ENCODE peak calls at places on chromosomes 16 and 17, in four cellular contexts. F is HepG2, W is HCT116, D is K562. R is an unnamed sample. For H3K9me3, the result is how much of the 10 kb centered on the place peaks cover.

GRCh38 chr16:50591800-50592771 is 43.9 kb downstream of the NKD1 start:
- DNase-seq in F (no peak), W (no peak), D (no peak), R (no peak)

GRCh38 chr17:10521949-10522348 is 3.6 kb upstream of the MYH1 start:
- DNase-seq in F (no peak), W (no peak), D (no peak), R (no peak)

GRCh38 chr17:8502100-8502499 is 66.4 kb downstream of the NDEL1 start:
- DNase-seq in F (no peak), W (no peak), D (no peak), R (no peak)

GRCh38 chr17:61402073-61402541 is 2.5 kb downstream of the TBX2 start:
- DNase-seq in F (no peak), W (no peak), D (no peak), R (no peak)

GRCh38 chr16:65176603-65177002 is 54.7 kb upstream of the CDH11 start:
- DNase-seq in F (no peak), W (no peak), D (no peak), R (no peak)

GRCh38 chr17:69560987-69561441 is 146.5 kb downstream of the MAP2K6 start:
- DNase-seq in F (no peak), W (no peak), D (no peak), R (no peak)

GRCh38 chr17:80477647-80478478 is 1.5 kb upstream of the NPTX1 start:
- DNase-seq in F (no peak), W (no peak), D (peak), R (no peak)

GRCh38 chr16:3716831-3717234 is 491 bp downstream of the TRAP1 start:
- DNase-seq in F (no peak), W (no peak), D (peak), R (no peak)

GRCh38 chr16:49921791-49922456 is 66.0 kb upstream of the ZNF423 start:
- DNase-seq in F (peak), W (peak), D (peak), R (peak)

GRCh38 chr17:59846391-59847165 is 46.2 kb downstream of the TUBD1 start:
- DNase-seq in F (peak), W (peak), D (no peak), R (peak)

GRCh38 chr16:64711026-64711425 is 410.8 kb downstream of the CDH11 start:
- DNase-seq in F (no peak), W (no peak), D (no peak), R (no peak)

GRCh38 chr16:63577891-63578290 is 1541.7 kb upstream of the CDH8 start:
- DNase-seq in F (no peak), W (no peak), D (no peak), R (no peak)

GRCh38 chr16:63578791-63579190 is 1542.6 kb upstream of the CDH8 start:
- DNase-seq in F (no peak), W (no peak), D (no peak), R (no peak)

DNA sequence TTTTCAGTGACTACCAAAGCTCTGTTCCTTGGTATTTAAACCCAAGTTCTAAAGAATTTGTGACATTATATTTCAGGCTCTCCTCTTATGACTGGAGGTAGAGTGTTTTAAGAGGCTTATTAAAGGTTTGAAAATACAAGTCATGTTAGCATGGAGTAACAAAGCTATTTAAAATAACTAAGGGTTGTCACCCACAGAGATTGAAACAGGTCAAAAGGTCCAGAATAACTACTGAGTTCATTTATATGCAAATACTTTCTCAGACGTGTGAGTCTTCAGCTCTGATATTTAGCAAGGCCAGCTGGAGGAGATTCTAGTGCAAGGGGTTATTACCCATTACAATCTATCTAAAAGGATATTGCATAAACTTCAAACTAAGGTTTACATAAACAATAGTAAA is 1538.8 kb upstream of the CDH8 start:
- DNase-seq in F (no peak), W (no peak), D (no peak), R (no peak)
- H3K9me3 ChIP-seq in F (under half), W (under half), D (under half), R (under half)

GRCh38 chr16:89270666-89271345 is 53.3 kb downstream of the ZNF778 start:
- DNase-seq in F (no peak), W (no peak), D (no peak), R (no peak)

GRCh38 chr16:89268585-89268984 is 51.1 kb downstream of the ZNF778 start:
- DNase-seq in F (no peak), W (no peak), D (no peak), R (no peak)

GRCh38 chr16:89272631-89273030 is 55.1 kb downstream of the ZNF778 start:
- DNase-seq in F (no peak), W (no peak), D (no peak), R (no peak)

GRCh38 chr16:89268987-89269735 is 51.7 kb downstream of the ZNF778 start:
- DNase-seq in F (no peak), W (no peak), D (peak), R (no peak)

GRCh38 chr16:89269805-89270665 is 52.5 kb downstream of the ZNF778 start:
- DNase-seq in F (no peak), W (no peak), D (no peak), R (no peak)
- TF ChIP-seq TCF7L2 in F (no peak), W (no peak), D (no peak), R (no peak)

GRCh38 chr16:31785126-31785525 is 88.5 kb upstream of the ZNF267 start:
- DNase-seq in F (no peak), W (no peak), D (no peak), R (no peak)

GRCh38 chr16:31780342-31780741 is 93.3 kb upstream of the ZNF267 start:
- DNase-seq in F (no peak), W (no peak), D (no peak), R (no peak)
- H3K9me3 ChIP-seq in F (half or more), W (under half), D (under half), R (under half)

GRCh38 chr17:48812001-48812400 is 5.0 kb downstream of the TTLL6 start:
- DNase-seq in F (no peak), W (no peak), D (no peak), R (no peak)
- TF ChIP-seq TCF7L2 in F (no peak), W (no peak), D (no peak), R (no peak)

R was measured in Panc1.